ENCODE peak calls at places on chromosomes 7 and 10, in seven cellular contexts. N, E, T, X, F, W and D are unnamed samples.

GRCh38 chr7:42946616-42946928 is 14.4 kb downstream of the MRPL32 start:
- DNase-seq in N (no peak), E (no peak), T (no peak), X (no peak), F (no peak), W (no peak), D (no peak)

GRCh38 chr10:93143286-93143685 is 69.6 kb downstream of the CYP26A1 start:
- DNase-seq in N (no peak), E (no peak), T (no peak), X (no peak), F (no peak), W (no peak), D (no peak)

GRCh38 chr7:55104707-55105433 is 86.1 kb downstream of the EGFR start:
- DNase-seq in N (no peak), E (no peak), T (no peak), X (no peak), F (no peak), W (no peak), D (no peak)

GRCh38 chr7:80859272-80859970 is 59.4 kb downstream of the SEMA3C start:
- DNase-seq in N (no peak), E (peak), T (no peak), X (no peak), F (no peak), W (no peak), D (no peak)

GRCh38 chr7:113198226-113198625 is 79.9 kb upstream of the SMIM30 start:
- DNase-seq in N (no peak), E (no peak), T (no peak), X (no peak), F (no peak), W (no peak), D (no peak)

GRCh38 chr7:69932034-69932628 is 333.9 kb downstream of the AUTS2 start:
- DNase-seq in N (no peak), E (no peak), T (no peak), X (peak), F (no peak), W (no peak), D (no peak)

GRCh38 chr10:103921750-103922195 is 3.8 kb upstream of the STN1 start:
- DNase-seq in N (no peak), E (no peak), T (peak), X (peak), F (no peak), W (peak), D (no peak)

GRCh38 chr7:24475573-24475972 is 97.7 kb upstream of the PALS2 start:
- DNase-seq in N (no peak), E (no peak), T (no peak), X (no peak), F (no peak), W (peak), D (no peak)

GRCh38 chr7:133109816-133110215 is 27.9 kb upstream of the CHCHD3 start:
- DNase-seq in N (no peak), E (no peak), T (no peak), X (no peak), F (no peak), W (no peak), D (no peak)

GRCh38 chr10:80457554-80458262 is 3.6 kb downstream of the TSPAN14 start:
- DNase-seq in N (no peak), E (no peak), T (no peak), X (no peak), F (no peak), W (peak), D (no peak)

GRCh38 chr7:142711722-142712616 is 37.3 kb upstream of the PRSS1 start:
- DNase-seq in N (no peak), E (no peak), T (peak), X (peak), F (no peak), W (no peak), D (no peak)

GRCh38 chr10:75472685-75473084 is 41.3 kb downstream of the LRMDA start:
- DNase-seq in N (no peak), E (no peak), T (no peak), X (no peak), F (no peak), W (peak), D (no peak)

GRCh38 chr7:7751243-7752092 is 33.1 kb upstream of the RPA3 start:
- DNase-seq in N (no peak), E (no peak), T (no peak), X (no peak), F (no peak), W (no peak), D (peak)

GRCh38 chr7:152127229-152127628 is 101.8 kb downstream of the GALNT11 start:
- DNase-seq in N (no peak), E (no peak), T (no peak), X (no peak), F (no peak), W (no peak), D (no peak)

GRCh38 chr10:99995713-99996112 is 14.0 kb downstream of the DNMBP start:
- DNase-seq in N (no peak), E (no peak), T (no peak), X (no peak), F (no peak), W (no peak), D (no peak)

GRCh38 chr10:42932735-42933453 is 144.0 kb upstream of the RET start:
- DNase-seq in N (no peak), E (peak), T (peak), X (no peak), F (no peak), W (peak), D (no peak)

GRCh38 chr7:7529328-7529727 is 6.3 kb downstream of the COL28A1 start:
- DNase-seq in N (no peak), E (no peak), T (no peak), X (no peak), F (no peak), W (no peak), D (no peak)

GRCh38 chr7:105496501-105496900 is 25.6 kb downstream of the PUS7 start:
- DNase-seq in N (no peak), E (no peak), T (no peak), X (no peak), F (no peak), W (no peak), D (no peak)

GRCh38 chr7:139871820-139872219 is 42.8 kb downstream of the TBXAS1 start:
- DNase-seq in N (no peak), E (no peak), T (no peak), X (no peak), F (no peak), W (no peak), D (no peak)

GRCh38 chr7:137957887-137958286 is 44.0 kb downstream of the CREB3L2 start:
- DNase-seq in N (no peak), E (no peak), T (no peak), X (peak), F (no peak), W (no peak), D (no peak)

GRCh38 chr7:3117488-3118228 is 74.0 kb upstream of the CARD11 start:
- DNase-seq in N (no peak), E (no peak), T (no peak), X (no peak), F (no peak), W (no peak), D (peak)

GRCh38 chr10:133278577-133279265 is 2.1 kb upstream of the ADAM8 start:
- DNase-seq in N (peak), E (peak), T (peak), X (peak), F (peak), W (no peak), D (peak)

GRCh38 chr7:73307436-73307835 is 1.2 kb downstream of the NSUN5 start:
- DNase-seq in N (no peak), E (no peak), T (no peak), X (no peak), F (no peak), W (no peak), D (no peak)

GRCh38 chr10:102645741-102646609 is 1.7 kb downstream of the TRIM8 start:
- DNase-seq in N (peak), E (peak), T (peak), X (peak), F (peak), W (no peak), D (peak)

GRCh38 chr10:42973411-42973810 is 103.5 kb upstream of the RET start:
- DNase-seq in N (no peak), E (no peak), T (no peak), X (no peak), F (no peak), W (no peak), D (peak)

GRCh38 chr7:136114966-136115762 is 138.0 kb upstream of the MTPN start:
- DNase-seq in N (peak), E (no peak), T (peak), X (peak), F (peak), W (peak), D (no peak)

GRCh38 chr7:45071528-45071927 is 17.2 kb downstream of the NACAD start:
- DNase-seq in N (no peak), E (no peak), T (no peak), X (no peak), F (no peak), W (no peak), D (no peak)

GRCh38 chr7:32564542-32564941 is 69.3 kb downstream of the AVL9 start:
- DNase-seq in N (no peak), E (no peak), T (no peak), X (peak), F (no peak), W (no peak), D (no peak)

GRCh38 chr7:148962823-148963582 is 65.3 kb downstream of the PDIA4 start:
- DNase-seq in N (peak), E (peak), T (peak), X (peak), F (no peak), W (no peak), D (peak)

GRCh38 chr10:60032723-60033122 is 126.4 kb upstream of the CCDC6 start:
- DNase-seq in N (peak), E (no peak), T (peak), X (peak), F (peak), W (no peak), D (peak)

GRCh38 chr7:17971392-17971791 is 31.1 kb upstream of the SNX13 start:
- DNase-seq in N (no peak), E (no peak), T (no peak), X (no peak), F (no peak), W (no peak), D (no peak)

GRCh38 chr10:25017247-25017590 is 807 bp downstream of the THNSL1 start:
- DNase-seq in N (no peak), E (no peak), T (peak), X (peak), F (no peak), W (no peak), D (no peak)

GRCh38 chr7:33816106-33816505 is 89.2 kb upstream of the BMPER start:
- DNase-seq in N (no peak), E (no peak), T (no peak), X (no peak), F (no peak), W (no peak), D (no peak)